ENCODE peak calls at places on chromosome 10, in seven cellular contexts. I is fibroblast of pulmonary artery, M is T-helper 17 cell, Y is AG10803, A is frontal cortex, V is choroid plexus epithelial cell, O is ELR. K is an unnamed sample.

GRCh38 chr10:123614888-123615287 is 51.3 kb upstream of the GPR26 start:
- DNase-seq in Y (peak), I (peak), A (no peak), M (peak), V (peak), O (peak), K (peak)

GRCh38 chr10:25029519-25029918 is 13.1 kb downstream of the THNSL1 start:
- DNase-seq in V (no peak), Y (no peak), M (no peak), A (no peak), O (no peak), I (no peak), K (no peak)

GRCh38 chr10:43076876-43077420 is at the start of gene RET:
- DNase-seq in Y (no peak), I (no peak), O (peak), A (peak), M (no peak), V (no peak), K (peak)

GRCh38 chr10:44258019-44258418 is 126.9 kb downstream of the CXCL12 start:
- DNase-seq in A (no peak), O (no peak), I (no peak), M (no peak), Y (no peak), V (no peak), K (no peak)

GRCh38 chr10:79981673-79982485 is 33.0 kb upstream of the SFTPD start:
- DNase-seq in M (no peak), A (peak), I (peak), Y (peak), V (peak), O (peak), K (peak)

GRCh38 chr10:52639652-52640051 is 132.9 kb downstream of the MBL2 start:
- DNase-seq in I (no peak), M (no peak), V (no peak), O (no peak), A (no peak), Y (peak), K (peak)

GRCh38 chr10:326350-326749 is 191.1 kb downstream of the ZMYND11 start:
- DNase-seq in O (no peak), Y (no peak), M (no peak), A (no peak), I (no peak), V (no peak), K (no peak)

GRCh38 chr10:131924982-131925649 is 24.3 kb downstream of the PPP2R2D start:
- DNase-seq in A (no peak), Y (no peak), M (no peak), V (no peak), O (no peak), I (no peak), K (no peak)

GRCh38 chr10:126459878-126460481 is 71.7 kb upstream of the ADAM12 start:
- DNase-seq in M (no peak), A (no peak), V (peak), O (peak), Y (peak), I (peak), K (peak)

GRCh38 chr10:102247724-102248123 is 2.4 kb downstream of the GBF1 start:
- DNase-seq in O (no peak), A (no peak), M (no peak), V (peak), I (no peak), Y (no peak), K (no peak)

GRCh38 chr10:36181421-36181820 is 539.3 kb upstream of the FZD8 start:
- DNase-seq in Y (peak), V (no peak), O (no peak), I (peak), M (no peak), A (no peak), K (no peak)

GRCh38 chr10:59346321-59346720 is 16.0 kb downstream of the FAM13C start:
- DNase-seq in Y (no peak), I (peak), A (no peak), O (no peak), V (no peak), M (no peak), K (peak)

GRCh38 chr10:110788620-110789385 is 82.9 kb upstream of the PDCD4 start:
- DNase-seq in V (no peak), Y (no peak), A (no peak), I (no peak), O (no peak), M (no peak), K (no peak)

GRCh38 chr10:84176351-84176750 is 2.8 kb downstream of the GPR15LG start:
- DNase-seq in Y (no peak), O (no peak), V (no peak), I (no peak), M (no peak), A (no peak), K (no peak)

K was measured in iris pigment epithelial cell.